ENCODE peak calls at places on chromosomes 7 and 10, in six cellular contexts. K is PC-3, I is A673, G is fibroblast of pulmonary artery, E is fibroblast of the aortic adventitia, L is heart right ventricle. M is an unnamed sample.

GRCh38 chr7:130228840-130229239 is 21.2 kb downstream of the SSMEM1 start:
- DNase-seq in I (no peak), L (no peak), E (no peak), G (no peak), K (no peak), M (no peak)

GRCh38 chr10:3548702-3549101 is 236.3 kb downstream of the KLF6 start:
- DNase-seq in L (no peak), E (peak; percentile 54), I (no peak), K (peak; percentile 2), G (no peak), M (no peak)

GRCh38 chr7:50921114-50921513 is 138.4 kb upstream of the GRB10 start:
- DNase-seq in K (peak; percentile 82), L (no peak), G (no peak), E (no peak), I (no peak), M (no peak)

GRCh38 chr7:34058791-34059550 is 153.6 kb downstream of the BMPER start:
- DNase-seq in E (no peak), L (no peak), K (no peak), G (peak; percentile 39), I (peak; percentile 98), M (no peak)

GRCh38 chr10:109820620-109821405 is 102.5 kb downstream of the XPNPEP1 start:
- DNase-seq in I (no peak), E (no peak), L (no peak), K (no peak), G (no peak), M (no peak)

GRCh38 chr10:73855413-73855812 is 18.9 kb downstream of the CAMK2G start:
- DNase-seq in E (no peak), I (no peak), K (no peak), L (no peak), G (no peak), M (no peak)

GRCh38 chr7:28075674-28076358 is 104.8 kb downstream of the JAZF1 start:
- DNase-seq in K (no peak), E (peak; percentile 27), I (no peak), L (no peak), G (no peak), M (no peak)

GRCh38 chr10:83723080-83723479 is 416.2 kb upstream of the GHITM start:
- DNase-seq in I (no peak), E (no peak), L (peak; percentile 16), K (no peak), G (peak; percentile 1), M (no peak)

GRCh38 chr7:69800495-69800894 is 202.2 kb downstream of the AUTS2 start:
- DNase-seq in L (no peak), G (peak; percentile 8), I (no peak), K (no peak), E (peak; percentile 51), M (no peak)

GRCh38 chr10:79079074-79079397 is 10.3 kb downstream of the ZMIZ1 start:
- DNase-seq in L (no peak), I (no peak), K (no peak), E (no peak), G (no peak), M (no peak)

GRCh38 chr7:93414574-93414973 is 159.9 kb downstream of the CALCR start:
- DNase-seq in E (no peak), I (no peak), L (no peak), K (no peak), G (no peak), M (no peak)

GRCh38 chr7:100571829-100572116 is 1.9 kb downstream of the SAP25 start:
- DNase-seq in K (no peak), L (no peak), I (no peak), G (no peak), E (no peak), M (no peak)
- TF ChIP-seq CTCF in K (no peak), L (no peak), I (no peak), G (no peak), E (no peak), M (no peak)

GRCh38 chr7:6027806-6028365 is 3.3 kb upstream of the ANKRD61 start:
- DNase-seq in I (no peak), E (no peak), K (no peak), L (no peak), G (no peak), M (no peak)

GRCh38 chr7:6028563-6028962 is 2.6 kb upstream of the ANKRD61 start:
- DNase-seq in L (no peak), G (no peak), K (no peak), I (no peak), E (no peak), M (no peak)

GRCh38 chr7:6026917-6027316 is 4.3 kb upstream of the ANKRD61 start:
- DNase-seq in L (no peak), I (no peak), G (no peak), K (no peak), E (no peak), M (no peak)

GRCh38 chr7:6023974-6024435 is 7.2 kb upstream of the ANKRD61 start:
- DNase-seq in K (no peak), E (no peak), I (no peak), G (no peak), L (no peak), M (no peak)

GRCh38 chr7:6026011-6026819 is 5.0 kb upstream of the ANKRD61 start:
- DNase-seq in I (peak; percentile 60), E (no peak), K (peak; percentile 55), G (peak; percentile 32), L (peak; percentile 73), M (peak; percentile 74)
- TF ChIP-seq CTCF in I (peak; percentile 48), E (peak; percentile 38), K (peak; percentile 48), G (peak; percentile 26), L (peak; percentile 43), M (peak; percentile 41)

GRCh38 chr7:12244694-12245093 is 33.6 kb downstream of the TMEM106B start:
- DNase-seq in L (no peak), I (no peak), K (no peak), E (no peak), G (no peak), M (no peak)

GRCh38 chr7:12239821-12240220 is 28.7 kb downstream of the TMEM106B start:
- DNase-seq in L (no peak), G (no peak), E (no peak), K (no peak), I (no peak), M (no peak)

GRCh38 chr7:12249706-12250105 is 38.6 kb downstream of the TMEM106B start:
- DNase-seq in E (no peak), L (no peak), I (no peak), K (no peak), G (no peak), M (no peak)

GRCh38 chr7:12244129-12244528 is 33.0 kb downstream of the TMEM106B start:
- DNase-seq in K (peak; percentile 59), I (peak; percentile 26), E (peak; percentile 8), G (peak; percentile 25), L (no peak), M (no peak)
- TF ChIP-seq CTCF in K (peak; percentile 74), I (peak; percentile 40), E (peak; percentile 40), G (peak; percentile 49), L (peak; percentile 28), M (peak; percentile 46)

DNA sequence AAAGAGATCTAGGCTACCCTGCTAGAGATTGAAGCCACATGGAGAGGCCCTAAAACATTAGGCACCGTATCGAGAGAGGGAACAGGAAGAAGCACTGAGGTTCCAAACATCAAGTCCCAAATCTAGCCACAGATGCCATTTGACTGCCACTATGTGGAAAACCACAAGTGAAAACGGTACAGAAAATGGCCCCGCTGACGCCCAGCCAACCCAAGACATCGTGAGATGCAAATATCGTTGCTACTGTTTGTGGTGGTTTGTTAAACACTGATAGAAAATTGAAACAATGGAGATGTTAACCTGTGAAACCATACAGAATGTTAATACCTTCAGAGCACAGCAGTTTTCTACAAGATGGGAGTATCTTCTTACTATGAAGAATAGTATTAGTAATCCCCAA is 152.4 kb upstream of the LRRTM3 start:
- DNase-seq in L (no peak), K (no peak), E (no peak), G (no peak), I (no peak), M (no peak)
- TF ChIP-seq CTCF in L (no peak), K (no peak), E (no peak), G (no peak), I (no peak), M (no peak)

GRCh38 chr10:6787684-6788083 is 207.6 kb upstream of the PRKCQ start:
- DNase-seq in E (no peak), K (no peak), G (no peak), L (no peak), I (no peak), M (no peak)

GRCh38 chr10:6782378-6782777 is 202.3 kb upstream of the PRKCQ start:
- DNase-seq in E (no peak), I (no peak), G (no peak), K (no peak), L (no peak), M (no peak)

GRCh38 chr10:6788191-6788590 is 208.1 kb upstream of the PRKCQ start:
- DNase-seq in G (no peak), L (no peak), E (no peak), I (peak; percentile 47), K (no peak), M (no peak)

GRCh38 chr10:6781133-6781770 is 201.2 kb upstream of the PRKCQ start:
- DNase-seq in L (no peak), G (no peak), K (no peak), I (no peak), E (no peak), M (no peak)

GRCh38 chr10:6786579-6787031 is 206.5 kb upstream of the PRKCQ start:
- DNase-seq in E (peak; percentile 68), G (peak; percentile 70), K (no peak), L (no peak), I (peak; percentile 81), M (no peak)
- TF ChIP-seq CTCF in E (peak; percentile 64), G (peak; percentile 63), K (peak; percentile 43), L (peak; percentile 29), I (peak; percentile 82), M (no peak)

DNA sequence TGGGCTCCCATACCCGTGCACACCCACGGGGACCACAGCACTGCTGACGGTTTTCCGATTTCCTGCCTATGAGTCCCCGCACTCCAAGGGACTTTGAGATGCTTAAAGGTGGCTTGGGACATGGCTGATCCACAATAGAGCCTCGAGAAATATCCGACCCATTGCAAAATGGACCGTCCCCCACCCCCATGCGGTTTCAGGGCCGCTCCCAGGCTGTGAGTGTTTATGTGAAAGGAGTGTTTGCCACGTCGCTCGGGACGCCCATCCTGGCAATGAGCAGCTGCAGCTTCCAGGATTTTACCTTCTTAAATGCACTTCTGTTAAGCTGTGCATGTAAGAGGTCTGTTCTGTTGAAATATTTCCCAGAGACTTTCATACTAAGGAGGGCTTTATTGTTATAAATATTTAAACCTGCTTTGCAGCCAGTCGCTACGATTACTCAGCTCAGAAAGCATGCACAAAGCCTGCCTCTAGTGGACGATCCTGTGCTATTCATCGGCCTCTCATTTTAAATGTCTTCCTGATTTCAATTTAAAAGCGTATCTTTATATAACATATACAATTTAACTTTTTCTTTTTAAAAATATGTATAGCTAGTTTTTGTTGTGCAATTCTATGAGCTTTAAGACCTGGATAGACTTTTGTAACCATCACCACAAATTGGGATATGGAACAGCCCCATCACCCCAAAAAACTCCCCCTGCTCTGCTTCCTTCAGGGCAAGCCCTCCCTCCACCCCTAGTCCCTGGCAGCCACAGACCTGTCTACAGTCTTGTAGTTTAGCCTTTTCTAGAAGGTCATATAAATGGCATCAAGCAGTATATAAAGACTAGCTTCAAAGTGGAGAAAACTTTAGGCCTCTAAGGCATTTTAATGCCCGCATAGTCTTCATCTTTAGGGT is 418.3 kb downstream of the PAXIP1 start:
- DNase-seq in G (no peak), I (no peak), K (peak; percentile 13), E (no peak), L (no peak), M (no peak)
- TF ChIP-seq CTCF in G (no peak), I (peak; percentile 46), K (peak; percentile 41), E (no peak), L (peak; percentile 18), M (no peak)

M was measured in CD14-positive monocyte.